ENCODE peak calls at places on chromosomes 3 and 15, in ten cellular contexts. C is retina; P is heart right ventricle; S is GOT3; W is brain pericyte; H is activated naive CD8-positive, alpha-beta T cell treated with anti-CD3 and anti-CD28 coated beads for 36 hours; Y is neuronal stem cell; O is dermis microvascular lymphatic vessel endothelial cell; D is left cardiac atrium; T is smooth muscle cell of the brain vasculature. X is an unnamed sample.

GRCh38 chr3:50338989-50339388 is 1.6 kb downstream of the RASSF1 start:
- DNase-seq in T (no peak), H (no peak), C (no peak), D (no peak), W (no peak), P (no peak), Y (no peak), S (no peak), O (no peak), X (no peak)

GRCh38 chr15:42329161-42329560 is 30.1 kb upstream of the CAPN3 start:
- DNase-seq in W (no peak), T (no peak), O (no peak), C (peak), P (no peak), H (no peak), Y (no peak), D (no peak), S (no peak), X (no peak)

GRCh38 chr3:54696313-54696712 is 231.5 kb downstream of the LRTM1 start:
- DNase-seq in W (no peak), H (no peak), S (no peak), C (no peak), T (no peak), P (no peak), O (no peak), Y (no peak), D (no peak), X (no peak)

GRCh38 chr15:34241376-34242350 is 16.8 kb downstream of the EMC4 start:
- DNase-seq in T (peak), Y (no peak), D (no peak), S (no peak), P (no peak), O (peak), H (no peak), C (no peak), W (no peak), X (no peak)

GRCh38 chr3:183779896-183780450 is 45.4 kb downstream of the MAP6D1 start:
- DNase-seq in H (no peak), O (no peak), Y (no peak), D (no peak), S (no peak), T (no peak), W (no peak), C (no peak), P (no peak), X (no peak)

GRCh38 chr3:160677459-160677901 is 520 bp downstream of the ARL14 start:
- DNase-seq in P (no peak), S (no peak), W (no peak), D (no peak), O (no peak), H (no peak), C (peak), T (no peak), Y (no peak), X (no peak)

GRCh38 chr3:43290961-43291360 is 4.6 kb downstream of the SNRK start:
- DNase-seq in S (no peak), Y (no peak), D (no peak), O (no peak), H (no peak), C (no peak), P (no peak), T (no peak), W (no peak), X (no peak)

GRCh38 chr15:71677766-71678165 is 132.6 kb upstream of the NR2E3 start:
- DNase-seq in D (no peak), T (no peak), W (no peak), H (no peak), S (no peak), Y (no peak), P (no peak), C (no peak), O (no peak), X (no peak)

GRCh38 chr15:63990449-63990848 is 55.8 kb downstream of the DAPK2 start:
- DNase-seq in D (no peak), P (no peak), Y (no peak), O (no peak), W (no peak), H (no peak), C (no peak), T (no peak), S (no peak), X (no peak)

GRCh38 chr15:57205027-57205855 is 171.1 kb upstream of the CGNL1 start:
- DNase-seq in C (no peak), Y (no peak), S (no peak), W (no peak), T (no peak), D (no peak), P (no peak), O (no peak), H (no peak), X (no peak)

GRCh38 chr3:131503328-131503650 is 518 bp upstream of the MRPL3 start:
- DNase-seq in O (peak), P (no peak), W (no peak), S (peak), C (no peak), Y (no peak), T (no peak), H (no peak), D (no peak), X (no peak)

GRCh38 chr3:140365872-140366697 is 311.8 kb upstream of the TRIM42 start:
- DNase-seq in P (no peak), W (no peak), D (no peak), T (no peak), S (no peak), Y (no peak), C (no peak), O (no peak), H (no peak), X (no peak)

GRCh38 chr15:45253330-45253729 is 1.3 kb downstream of the SLC28A2 start:
- DNase-seq in Y (no peak), W (no peak), P (no peak), C (no peak), S (no peak), O (no peak), H (no peak), T (no peak), D (no peak), X (no peak)

GRCh38 chr15:55816017-55816416 is 73.1 kb upstream of the PRTG start:
- DNase-seq in H (no peak), P (no peak), O (no peak), D (no peak), C (no peak), Y (no peak), T (no peak), W (no peak), S (no peak), X (no peak)

GRCh38 chr3:59774613-59775012 is 724.8 kb upstream of the CFAP20DC start:
- DNase-seq in Y (no peak), D (no peak), P (no peak), C (no peak), O (no peak), W (no peak), S (no peak), H (no peak), T (no peak), X (no peak)

GRCh38 chr3:138479355-138479964 is 45.0 kb downstream of the ESYT3 start:
- DNase-seq in W (no peak), S (no peak), P (no peak), T (no peak), H (peak), D (no peak), Y (peak), C (no peak), O (peak), X (peak)

GRCh38 chr3:43894176-43895049 is 203.7 kb downstream of the ABHD5 start:
- DNase-seq in H (peak), Y (peak), O (peak), D (peak), P (peak), T (peak), W (peak), S (no peak), C (peak), X (peak)

GRCh38 chr3:143751643-143752178 is 96.6 kb downstream of the SLC9A9 start:
- DNase-seq in C (no peak), W (no peak), D (no peak), T (no peak), S (no peak), H (peak), P (no peak), O (no peak), Y (no peak), X (no peak)

GRCh38 chr15:62445244-62445643 is 280.2 kb upstream of the C2CD4B start:
- DNase-seq in O (no peak), D (no peak), H (no peak), Y (no peak), W (no peak), T (no peak), C (no peak), P (no peak), S (no peak), X (no peak)

GRCh38 chr3:59321881-59322540 is 272.2 kb upstream of the CFAP20DC start:
- DNase-seq in O (no peak), C (no peak), S (no peak), W (no peak), D (no peak), H (no peak), T (no peak), P (no peak), Y (no peak), X (no peak)

GRCh38 chr3:43160664-43161063 is 54.8 kb upstream of the POMGNT2 start:
- DNase-seq in S (no peak), Y (no peak), H (no peak), W (no peak), O (no peak), T (no peak), C (no peak), D (no peak), P (no peak), X (no peak)

GRCh38 chr3:2741520-2741919 is 368.7 kb downstream of the IL5RA start:
- DNase-seq in O (no peak), C (no peak), S (no peak), P (no peak), T (no peak), W (no peak), H (no peak), Y (no peak), D (no peak), X (no peak)

GRCh38 chr3:16455946-16456345 is 57.6 kb downstream of the RFTN1 start:
- DNase-seq in P (no peak), T (no peak), C (no peak), H (no peak), D (no peak), O (no peak), S (no peak), Y (no peak), W (no peak), X (no peak)

GRCh38 chr15:76206325-76206976 is 104.8 kb downstream of the ETFA start:
- DNase-seq in T (no peak), D (peak), H (no peak), S (no peak), O (peak), P (peak), Y (no peak), C (no peak), W (no peak), X (no peak)

GRCh38 chr3:9373443-9373842 is 10.6 kb downstream of the THUMPD3 start:
- DNase-seq in S (no peak), T (no peak), C (no peak), H (no peak), P (no peak), W (no peak), O (no peak), Y (no peak), D (no peak), X (no peak)

GRCh38 chr3:27094721-27095120 is 274.5 kb downstream of the NEK10 start:
- DNase-seq in O (peak), W (no peak), T (no peak), P (no peak), Y (no peak), S (no peak), H (no peak), D (no peak), C (no peak), X (no peak)

GRCh38 chr3:188323067-188323842 is 169.3 kb downstream of the LPP start:
- DNase-seq in O (no peak), P (no peak), S (no peak), D (no peak), H (peak), T (no peak), Y (no peak), W (no peak), C (no peak), X (no peak)

GRCh38 chr3:69914395-69914794 is 85.1 kb upstream of the SAMMSON start:
- DNase-seq in C (no peak), O (no peak), Y (no peak), W (no peak), D (peak), H (no peak), T (no peak), P (no peak), S (no peak), X (no peak)

GRCh38 chr3:72318504-72319201 is 529.6 kb downstream of the SHQ1 start:
- DNase-seq in C (no peak), Y (no peak), O (no peak), S (no peak), T (no peak), D (no peak), W (no peak), H (no peak), P (peak), X (no peak)

GRCh38 chr3:94062513-94063404 is at the start of the genes DHFR2 and NSUN3:
- DNase-seq in W (peak), Y (peak), D (peak), O (peak), C (peak), P (peak), T (peak), H (peak), S (peak), X (peak)

GRCh38 chr15:82165948-82166376 is 96.6 kb downstream of the EFL1 start:
- DNase-seq in S (no peak), P (no peak), D (no peak), W (no peak), Y (no peak), O (peak), H (no peak), T (no peak), C (no peak), X (no peak)

GRCh38 chr3:29144807-29145206 is 136.1 kb upstream of the RBMS3 start:
- DNase-seq in O (no peak), D (peak), W (peak), P (peak), S (no peak), Y (no peak), H (no peak), C (no peak), T (peak), X (no peak)

GRCh38 chr3:27746838-27747237 is 24.7 kb upstream of the EOMES start:
- DNase-seq in D (no peak), O (no peak), P (no peak), S (no peak), C (no peak), Y (no peak), T (no peak), W (no peak), H (no peak), X (no peak)